ENCODE peak calls at places on chromosome 17, in six cellular contexts. R is iPS DF 6.9, U is foreskin fibroblast, S is ascending aorta, A is HS-5, L is mucosa of descending colon. B is an unnamed sample.

GRCh38 chr17:78253946-78254672 is 22.7 kb downstream of the TMEM235 start:
- DNase-seq in R (peak), U (peak), S (peak), A (no peak), L (peak), B (peak)

GRCh38 chr17:3527896-3528603 is 29.6 kb downstream of the TRPV3 start:
- DNase-seq in R (no peak), U (no peak), S (peak), A (no peak), L (no peak), B (no peak)

GRCh38 chr17:46013502-46014165 is 14.6 kb downstream of the STH start:
- DNase-seq in R (no peak), U (peak), S (no peak), A (peak), L (no peak), B (peak)

GRCh38 chr17:6948562-6948961 is 47.3 kb upstream of the ALOX12 start:
- DNase-seq in R (no peak), U (no peak), S (no peak), A (no peak), L (no peak), B (no peak)

GRCh38 chr17:28346746-28347246 is 10.5 kb downstream of the POLDIP2 start:
- DNase-seq in R (no peak), U (no peak), S (no peak), A (no peak), L (no peak), B (no peak)

GRCh38 chr17:34579017-34579946 is at the start of gene TMEM132E:
- DNase-seq in R (no peak), U (no peak), S (no peak), A (no peak), L (peak), B (peak)

GRCh38 chr17:37358098-37358829 is 17.5 kb upstream of the C17orf78 start:
- DNase-seq in R (peak), U (peak), S (peak), A (no peak), L (peak), B (peak)

GRCh38 chr17:45144199-45145034 is 3.9 kb upstream of the HEXIM1 start:
- DNase-seq in R (no peak), U (no peak), S (peak), A (no peak), L (peak), B (peak)

GRCh38 chr17:27226611-27227234 is 67.2 kb upstream of the WSB1 start:
- DNase-seq in R (no peak), U (peak), S (no peak), A (no peak), L (no peak), B (no peak)

GRCh38 chr17:79658811-79659207 is 48.0 kb upstream of the RBFOX3 start:
- DNase-seq in R (peak), U (peak), S (peak), A (no peak), L (peak), B (peak)

GRCh38 chr17:81940538-81941483 is 3.7 kb upstream of the PYCR1 start:
- DNase-seq in R (no peak), U (no peak), S (no peak), A (no peak), L (no peak), B (no peak)

GRCh38 chr17:82214012-82214628 is 1.5 kb upstream of the CCDC57 start:
- DNase-seq in R (no peak), U (no peak), S (no peak), A (no peak), L (no peak), B (no peak)

GRCh38 chr17:72556944-72557826 is 436.4 kb downstream of the SOX9 start:
- DNase-seq in R (peak), U (peak), S (no peak), A (no peak), L (peak), B (peak)

GRCh38 chr17:79543566-79543965 is 67.3 kb downstream of the RBFOX3 start:
- DNase-seq in R (no peak), U (no peak), S (no peak), A (no peak), L (no peak), B (no peak)

GRCh38 chr17:18070861-18071340 is 16.8 kb upstream of the DRG2 start:
- DNase-seq in R (no peak), U (peak), S (no peak), A (no peak), L (no peak), B (peak)

GRCh38 chr17:78079253-78079652 is 49.3 kb downstream of the TMC6 start:
- DNase-seq in R (no peak), U (no peak), S (no peak), A (no peak), L (no peak), B (no peak)

B was measured in AG08396.